ENCODE peak calls at places on chromosomes 3 and 15, in nine cellular contexts. F is posterior vena cava; H is NCI-H69; G is AG09319; Z is stimulated activated naive CD4-positive, alpha-beta T cell; W is fibroblast of the conjunctiva; K is NCI-H460; A is HT-29; M is activated CD4-positive, alpha-beta T cell treated with anti-CD3 and anti-CD28 coated beads for 24 hours. L is an unnamed sample.

GRCh38 chr3:53122933-53123305 is 7.3 kb downstream of the RFT1 start:
- DNase-seq in F (no peak), H (no peak), G (no peak), Z (no peak), W (no peak), K (no peak), A (no peak), M (no peak), L (no peak)

GRCh38 chr3:196082471-196082971 is 631 bp upstream of the TFRC start:
- DNase-seq in F (no peak), H (no peak), G (no peak), Z (no peak), W (no peak), K (no peak), A (no peak), M (no peak), L (no peak)

GRCh38 chr3:94206291-94206690 is 143.4 kb downstream of the NSUN3 start:
- DNase-seq in F (no peak), H (no peak), G (no peak), Z (no peak), W (no peak), K (no peak), A (no peak), M (no peak), L (no peak)

GRCh38 chr3:126315916-126316514 is 41.2 kb downstream of the KLF15 start:
- DNase-seq in F (peak; percentile 29), H (no peak), G (no peak), Z (no peak), W (no peak), K (no peak), A (no peak), M (no peak), L (no peak)

GRCh38 chr3:36734742-36735141 is 29.6 kb downstream of the DCLK3 start:
- DNase-seq in F (no peak), H (no peak), G (no peak), Z (no peak), W (no peak), K (no peak), A (no peak), M (no peak), L (no peak)

GRCh38 chr3:5972586-5972985 is 785.1 kb downstream of the EDEM1 start:
- DNase-seq in F (no peak), H (no peak), G (no peak), Z (no peak), W (no peak), K (no peak), A (no peak), M (no peak), L (no peak)

GRCh38 chr3:38000242-38000916 is 9.8 kb downstream of the VILL start:
- DNase-seq in F (peak; percentile 68), H (no peak), G (no peak), Z (no peak), W (no peak), K (no peak), A (no peak), M (no peak), L (peak; percentile 25)

GRCh38 chr15:67120839-67121540 is 55.6 kb downstream of the SMAD3 start:
- DNase-seq in F (peak; percentile 97), H (peak; percentile 18), G (peak; percentile 75), Z (peak; percentile 69), W (peak; percentile 82), K (no peak), A (peak; percentile 65), M (peak; percentile 80), L (peak; percentile 96)

GRCh38 chr3:5011555-5012256 is 32.5 kb downstream of the BHLHE40 start:
- DNase-seq in F (peak; percentile 85), H (no peak), G (no peak), Z (no peak), W (no peak), K (no peak), A (no peak), M (no peak), L (no peak)

L was measured in SJSA1.